ENCODE peak calls at places on chromosome 18, in five cellular contexts. A is SW 1271, Z is fibroblast of lung, L is A549, R is G401. V is an unnamed sample.

GRCh38 chr18:52310651-52311050 is 29.3 kb upstream of the DCC start:
- DNase-seq in A (no peak), Z (no peak), L (no peak), R (no peak), V (no peak)

GRCh38 chr18:64017870-64018269 is 48.0 kb downstream of the SERPINB8 start:
- DNase-seq in A (peak; percentile 23), Z (no peak), L (peak; percentile 20), R (peak; percentile 29), V (no peak)

GRCh38 chr18:4358618-4359017 is 96.5 kb downstream of the DLGAP1 start:
- DNase-seq in A (no peak), Z (no peak), L (no peak), R (peak; percentile 92), V (no peak)

GRCh38 chr18:22999647-23000046 is 66.5 kb downstream of the RBBP8 start:
- DNase-seq in A (no peak), Z (no peak), L (no peak), R (no peak), V (no peak)

GRCh38 chr18:59056706-59057492 is 82.8 kb upstream of the SEC11C start:
- DNase-seq in A (peak; percentile 49), Z (peak; percentile 54), L (peak; percentile 74), R (no peak), V (peak; percentile 54)

GRCh38 chr18:55839350-55839749 is 251.4 kb upstream of the TCF4 start:
- DNase-seq in A (no peak), Z (peak; percentile 91), L (no peak), R (no peak), V (peak; percentile 87)

GRCh38 chr18:6557052-6557451 is 142.3 kb upstream of the L3MBTL4 start:
- DNase-seq in A (no peak), Z (no peak), L (no peak), R (no peak), V (no peak)

GRCh38 chr18:47215554-47216138 is 35.8 kb downstream of the SKOR2 start:
- DNase-seq in A (peak; percentile 41), Z (peak; percentile 51), L (peak; percentile 64), R (peak; percentile 59), V (peak; percentile 37)

GRCh38 chr18:69599377-69599776 is 198.7 kb downstream of the DOK6 start:
- DNase-seq in A (no peak), Z (no peak), L (no peak), R (no peak), V (no peak)

GRCh38 chr18:23406271-23406787 is 46.8 kb upstream of the RIOK3 start:
- DNase-seq in A (peak; percentile 32), Z (peak; percentile 84), L (peak; percentile 57), R (no peak), V (no peak)

GRCh38 chr18:58754544-58755068 is 83.3 kb downstream of the MALT1 start:
- DNase-seq in A (no peak), Z (peak; percentile 33), L (no peak), R (peak; percentile 9), V (no peak)

GRCh38 chr18:67692811-67693210 is 176.3 kb upstream of the DSEL start:
- DNase-seq in A (no peak), Z (no peak), L (no peak), R (no peak), V (no peak)